ENCODE peak calls at places on chromosomes 6 and 20, in five cellular contexts. One of them, this sample, is unnamed.

GRCh38 chr6:36853325-36853724 is 14.1 kb upstream of the CPNE5 start:
- DNase-seq in aorta: peak; percentile 80
- DNase-seq in DMS79: no peak
- DNase-seq in HTR-8/SVneo: peak; percentile 60
- DNase-seq in tibial nerve: peak; percentile 54
- DNase-seq in this sample: no peak

GRCh38 chr6:21022343-21023107 is 488.3 kb downstream of the CDKAL1 start:
- DNase-seq in tibial nerve: no peak
- DNase-seq in HTR-8/SVneo: peak; percentile 27
- DNase-seq in DMS79: peak; percentile 40
- DNase-seq in aorta: no peak
- DNase-seq in this sample: peak; percentile 97

GRCh38 chr6:52538921-52539354 is 37.9 kb downstream of the TRAM2 start:
- DNase-seq in HTR-8/SVneo: peak; percentile 48
- DNase-seq in aorta: no peak
- DNase-seq in tibial nerve: no peak
- DNase-seq in DMS79: no peak
- DNase-seq in this sample: no peak

GRCh38 chr6:292506-293184 is 358 bp downstream of the DUSP22 start:
- DNase-seq in tibial nerve: peak; percentile 74
- DNase-seq in aorta: peak; percentile 89
- DNase-seq in HTR-8/SVneo: peak; percentile 60
- DNase-seq in DMS79: no peak
- DNase-seq in this sample: no peak

GRCh38 chr20:24483435-24484080 is 14.1 kb downstream of the SYNDIG1 start:
- DNase-seq in tibial nerve: no peak
- DNase-seq in DMS79: no peak
- DNase-seq in HTR-8/SVneo: no peak
- DNase-seq in aorta: no peak
- DNase-seq in this sample: no peak

GRCh38 chr6:6676910-6677441 is 88.5 kb downstream of the LY86 start:
- DNase-seq in aorta: peak; percentile 80
- DNase-seq in HTR-8/SVneo: peak; percentile 64
- DNase-seq in tibial nerve: peak; percentile 97
- DNase-seq in DMS79: peak; percentile 25
- DNase-seq in this sample: peak; percentile 61

GRCh38 chr6:158605266-158605878 is 39.2 kb downstream of the DYNLT1 start:
- DNase-seq in DMS79: peak; percentile 3
- DNase-seq in tibial nerve: peak; percentile 77
- DNase-seq in aorta: no peak
- DNase-seq in HTR-8/SVneo: peak; percentile 54
- DNase-seq in this sample: peak; percentile 31

GRCh38 chr20:20295621-20296498 is 72.0 kb upstream of the INSM1 start:
- DNase-seq in aorta: no peak
- DNase-seq in tibial nerve: no peak
- DNase-seq in DMS79: no peak
- DNase-seq in HTR-8/SVneo: no peak
- DNase-seq in this sample: no peak

GRCh38 chr6:160391419-160392116 is 43.4 kb downstream of the SLC22A3 start:
- DNase-seq in DMS79: no peak
- DNase-seq in aorta: no peak
- DNase-seq in HTR-8/SVneo: no peak
- DNase-seq in tibial nerve: no peak
- DNase-seq in this sample: no peak

GRCh38 chr20:4592316-4593148 is 129.2 kb upstream of the PRND start:
- DNase-seq in aorta: peak; percentile 55
- DNase-seq in tibial nerve: no peak
- DNase-seq in DMS79: peak; percentile 29
- DNase-seq in HTR-8/SVneo: peak; percentile 75
- DNase-seq in this sample: peak; percentile 29

GRCh38 chr6:161117942-161118341 is 126.4 kb downstream of the MAP3K4 start:
- DNase-seq in aorta: no peak
- DNase-seq in HTR-8/SVneo: no peak
- DNase-seq in DMS79: no peak
- DNase-seq in tibial nerve: no peak
- DNase-seq in this sample: no peak

GRCh38 chr20:25257130-25257529 is 9.2 kb downstream of the PYGB start:
- DNase-seq in HTR-8/SVneo: no peak
- DNase-seq in aorta: no peak
- DNase-seq in tibial nerve: no peak
- DNase-seq in DMS79: no peak
- DNase-seq in this sample: no peak

GRCh38 chr20:30487947-30488926 is 769.2 kb upstream of the DEFB115 start:
- DNase-seq in tibial nerve: no peak
- DNase-seq in aorta: no peak
- DNase-seq in HTR-8/SVneo: no peak
- DNase-seq in DMS79: no peak
- DNase-seq in this sample: no peak

GRCh38 chr20:2890743-2891142 is 17.5 kb downstream of the PTPRA start:
- DNase-seq in aorta: no peak
- DNase-seq in DMS79: no peak
- DNase-seq in tibial nerve: no peak
- DNase-seq in HTR-8/SVneo: no peak
- DNase-seq in this sample: no peak

GRCh38 chr6:109295109-109295765 is 87.0 kb downstream of the CD164 start:
- DNase-seq in DMS79: no peak
- DNase-seq in aorta: no peak
- DNase-seq in tibial nerve: no peak
- DNase-seq in HTR-8/SVneo: no peak
- DNase-seq in this sample: no peak

GRCh38 chr6:144786825-144787224 is 501.7 kb downstream of the UTRN start:
- DNase-seq in tibial nerve: no peak
- DNase-seq in DMS79: no peak
- DNase-seq in HTR-8/SVneo: no peak
- DNase-seq in aorta: no peak
- DNase-seq in this sample: no peak

GRCh38 chr6:42125231-42125630 is 17.2 kb downstream of the C6orf132 start:
- DNase-seq in aorta: no peak
- DNase-seq in DMS79: no peak
- DNase-seq in tibial nerve: no peak
- DNase-seq in HTR-8/SVneo: no peak
- DNase-seq in this sample: no peak

GRCh38 chr20:58718121-58718563 is 25.5 kb downstream of the NPEPL1 start:
- DNase-seq in tibial nerve: no peak
- DNase-seq in aorta: no peak
- DNase-seq in DMS79: no peak
- DNase-seq in HTR-8/SVneo: no peak
- DNase-seq in this sample: no peak

This sample was measured in NCI-H748 treated with DMSO at 0.1 percent for 48 hours.